ENCODE peak calls at places on chromosomes 4 and X, in five cellular contexts. M is DND-41, C is adipocyte, B is astrocyte, K is IMR-90. S is an unnamed sample.

GRCh38 chr4:93658443-93658842 is 170.1 kb upstream of the ATOH1 start:
- DNase-seq in M (no peak), C (no peak), B (peak; percentile 2), K (peak; percentile 19), S (no peak)

GRCh38 chrX:70254909-70255308 is 5.1 kb downstream of the P2RY4 start:
- DNase-seq in M (no peak), C (no peak), B (no peak), K (no peak), S (peak; percentile 54)

GRCh38 chrX:20743054-20743453 is 476.3 kb upstream of the RPS6KA3 start:
- DNase-seq in M (no peak), C (no peak), B (no peak), K (no peak), S (no peak)

GRCh38 chr4:13481569-13481968 is 2.6 kb downstream of the RAB28 start:
- DNase-seq in M (no peak), C (peak; percentile 66), B (peak; percentile 54), K (peak; percentile 46), S (no peak)

GRCh38 chr4:73897380-73898136 is 28.4 kb downstream of the CXCL1 start:
- DNase-seq in M (no peak), C (peak; percentile 86), B (peak; percentile 63), K (peak; percentile 60), S (no peak)

GRCh38 chrX:22533898-22534297 is 261.2 kb downstream of the CBLL2 start:
- DNase-seq in M (no peak), C (no peak), B (no peak), K (no peak), S (peak; percentile 12)

GRCh38 chr4:39730067-39730466 is 32.1 kb downstream of the UBE2K start:
- DNase-seq in M (no peak), C (no peak), B (peak; percentile 34), K (no peak), S (no peak)

GRCh38 chrX:69021561-69021960 is 143.7 kb downstream of the PJA1 start:
- DNase-seq in M (no peak), C (no peak), B (no peak), K (no peak), S (no peak)

GRCh38 chr4:10032625-10033024 is 11.3 kb upstream of the SLC2A9 start:
- DNase-seq in M (no peak), C (no peak), B (peak; percentile 80), K (peak; percentile 75), S (peak; percentile 13)

GRCh38 chr4:95505149-95505548 is 43.6 kb downstream of the UNC5C start:
- DNase-seq in M (no peak), C (peak; percentile 62), B (peak; percentile 90), K (peak; percentile 55), S (peak; percentile 68)

GRCh38 chrX:101485212-101486064 is at the start of gene ARMCX4:
- DNase-seq in M (no peak), C (peak; percentile 66), B (peak; percentile 61), K (peak; percentile 62), S (no peak)

GRCh38 chr4:2786152-2786671 is 6.7 kb upstream of the SH3BP2 start:
- DNase-seq in M (no peak), C (no peak), B (no peak), K (no peak), S (no peak)

GRCh38 chrX:50813843-50814661 is at the start of gene SHROOM4:
- DNase-seq in M (no peak), C (peak; percentile 76), B (peak; percentile 69), K (peak; percentile 58), S (no peak)

GRCh38 chrX:25968920-25969319 is 169.2 kb upstream of the MAGEB18 start:
- DNase-seq in M (no peak), C (no peak), B (no peak), K (no peak), S (no peak)

GRCh38 chr4:150875367-150875766 is 139.7 kb downstream of the LRBA start:
- DNase-seq in M (no peak), C (no peak), B (no peak), K (no peak), S (no peak)

GRCh38 chrX:16836371-16836770 is 33.8 kb downstream of the RBBP7 start:
- DNase-seq in M (no peak), C (no peak), B (peak; percentile 17), K (peak; percentile 13), S (no peak)

GRCh38 chrX:54473993-54474859 is 21.8 kb downstream of the FGD1 start:
- DNase-seq in M (no peak), C (no peak), B (no peak), K (no peak), S (no peak)

GRCh38 chr4:120857312-120857711 is 65.2 kb downstream of the PRDM5 start:
- DNase-seq in M (no peak), C (peak; percentile 70), B (peak; percentile 32), K (peak; percentile 52), S (no peak)

GRCh38 chrX:154696328-154697045 is 43.1 kb upstream of the CTAG2 start:
- DNase-seq in M (no peak), C (peak; percentile 62), B (peak; percentile 62), K (peak; percentile 84), S (no peak)

GRCh38 chr4:108165601-108166000 is 3.1 kb downstream of the LEF1 start:
- DNase-seq in M (peak; percentile 43), C (no peak), B (no peak), K (no peak), S (no peak)
- H3K9ac ChIP-seq in M (peak overlapping the region; percentile 95), C (no peak overlapping the region), B (no peak overlapping the region), K (no peak overlapping the region), S (no peak overlapping the region)

DNA sequence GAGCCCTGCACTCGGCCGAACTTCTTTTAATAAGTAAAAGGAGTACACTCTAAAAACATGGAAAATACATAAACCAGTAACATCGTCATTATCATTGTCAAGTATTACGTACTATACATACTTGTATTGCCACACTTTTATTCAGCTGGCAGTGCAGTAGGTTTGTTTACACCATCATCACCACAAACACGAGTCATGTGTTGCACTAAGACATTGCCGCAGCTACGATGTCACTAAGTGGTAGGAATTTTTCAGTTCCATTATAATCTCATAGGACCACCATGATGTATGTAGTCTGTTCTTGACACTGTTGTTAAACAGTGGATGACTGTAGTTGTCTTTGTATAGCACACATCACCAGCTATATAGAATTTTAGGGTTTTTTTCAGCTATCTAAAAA is 48.0 kb upstream of the TMEM131L start:
- DNase-seq in M (no peak), C (no peak), B (no peak), K (peak; percentile 70), S (no peak)
- H3K9ac ChIP-seq in M (no peak overlapping the region), C (no peak overlapping the region), B (no peak overlapping the region), K (no peak overlapping the region), S (no peak overlapping the region)

DNA sequence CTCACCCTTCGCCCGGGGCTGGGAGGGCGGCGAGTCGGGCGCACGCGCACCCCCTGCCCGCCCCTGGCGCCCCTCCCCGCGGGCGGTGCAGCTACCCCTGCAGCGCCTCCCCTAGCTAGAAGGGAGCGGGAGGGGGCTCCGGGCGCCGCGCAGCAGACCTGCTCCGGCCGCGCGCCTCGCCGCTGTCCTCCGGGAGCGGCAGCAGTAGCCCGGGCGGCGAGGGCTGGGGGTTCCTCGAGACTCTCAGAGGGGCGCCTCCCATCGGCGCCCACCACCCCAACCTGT is at the start of gene NPNT:
- DNase-seq in M (no peak), C (peak; percentile 46), B (no peak), K (no peak), S (no peak)
- H3K9ac ChIP-seq in M (no peak within 1 kb of the TSS), C (no peak within 1 kb of the TSS), B (no peak within 1 kb of the TSS), K (no peak within 1 kb of the TSS), S (peak within 1 kb of the TSS; percentile 61)

DNA sequence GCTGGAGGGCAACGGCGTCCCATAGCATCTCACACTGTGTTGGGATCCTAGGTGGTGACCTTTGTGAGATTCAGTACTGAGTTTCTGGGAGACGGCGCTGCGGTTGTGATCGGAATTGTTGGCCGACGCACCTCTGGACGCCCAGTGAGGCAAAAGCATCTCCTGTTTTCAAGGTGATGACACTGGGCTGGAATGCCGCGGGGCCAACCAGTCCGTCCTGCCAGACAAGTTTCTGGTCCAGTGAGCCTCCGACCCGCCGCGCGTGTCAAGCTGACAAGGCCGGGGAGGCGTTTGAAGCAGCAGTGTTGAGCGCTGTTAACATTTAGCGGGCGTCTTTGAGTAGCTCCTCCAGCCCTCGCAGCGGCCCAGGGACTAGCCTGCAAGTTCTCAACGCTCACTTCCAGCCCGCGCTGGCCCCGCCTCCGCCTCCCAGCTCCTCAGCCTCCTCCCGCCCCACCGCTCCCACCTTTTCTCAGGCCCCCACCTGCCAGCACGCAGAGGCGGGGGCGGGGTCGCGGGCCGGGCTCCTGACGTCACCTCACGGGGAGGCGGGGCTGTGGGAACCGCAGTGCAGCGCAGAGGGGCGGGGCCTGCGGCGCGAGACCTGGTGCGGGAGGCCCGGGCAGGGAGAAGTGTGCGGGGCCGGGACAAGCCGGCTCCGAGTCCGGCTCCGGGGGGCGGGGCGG is 482 bp upstream of the CDS1 start:
- DNase-seq in M (no peak), C (peak; percentile 75), B (peak; percentile 47), K (peak; percentile 22), S (peak; percentile 81)
- H3K9ac ChIP-seq in M (no peak overlapping the region), C (no peak overlapping the region), B (peak overlapping the region; percentile 65), K (no peak overlapping the region), S (peak overlapping the region; percentile 77)

GRCh38 chr4:103074598-103075434 is 1.7 kb downstream of the SLC9B2 start:
- DNase-seq in M (no peak), C (no peak), B (peak; percentile 4), K (peak; percentile 52), S (no peak)
- H3K9ac ChIP-seq in M (peak overlapping the region; percentile 87), C (peak overlapping the region; percentile 88), B (peak overlapping the region; percentile 91), K (no peak overlapping the region), S (peak overlapping the region; percentile 88)

GRCh38 chrX:150361070-150361776 is 1.9 kb upstream of the MAMLD1 start:
- DNase-seq in M (no peak), C (no peak), B (no peak), K (peak; percentile 26), S (no peak)
- H3K9ac ChIP-seq in M (no peak overlapping the region), C (no peak overlapping the region), B (peak overlapping the region; percentile 85), K (no peak overlapping the region), S (no peak overlapping the region)

GRCh38 chr4:174107749-174108354 is 175.6 kb downstream of the FBXO8 start:
- DNase-seq in M (no peak), C (no peak), B (no peak), K (no peak), S (no peak)
- H3K9ac ChIP-seq in M (no peak overlapping the region), C (no peak overlapping the region), B (no peak overlapping the region), K (no peak overlapping the region), S (no peak overlapping the region)

DNA sequence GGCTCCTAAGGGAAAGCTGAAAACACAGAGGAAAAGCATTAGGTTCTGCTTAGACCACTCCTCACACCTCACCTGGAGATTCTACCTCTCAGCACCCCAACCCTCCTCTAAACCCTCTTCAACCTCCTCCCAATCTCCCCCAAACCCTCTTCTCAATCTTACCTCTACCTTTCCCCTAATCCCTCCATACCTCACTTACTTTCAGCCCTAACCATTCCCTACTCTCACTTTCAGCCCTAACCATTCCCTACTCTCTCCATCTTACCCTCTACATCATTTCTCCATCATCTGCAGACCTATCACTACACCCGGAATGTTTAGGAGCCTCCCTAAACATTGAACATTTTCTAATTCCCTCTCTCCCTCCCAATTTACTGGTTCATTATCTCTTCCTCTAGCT is 3.5 kb downstream of the RTL3 start:
- DNase-seq in M (no peak), C (no peak), B (no peak), K (no peak), S (no peak)
- H3K9ac ChIP-seq in M (no peak overlapping the region), C (no peak overlapping the region), B (no peak overlapping the region), K (no peak overlapping the region), S (no peak overlapping the region)

GRCh38 chr4:69860521-69861298 is 765 bp upstream of the SULT1E1 start:
- DNase-seq in M (no peak), C (no peak), B (no peak), K (no peak), S (no peak)
- H3K9ac ChIP-seq in M (no peak overlapping the region), C (no peak overlapping the region), B (no peak overlapping the region), K (no peak overlapping the region), S (no peak overlapping the region)

GRCh38 chr4:1172228-1172851 is at the start of gene SPON2:
- DNase-seq in M (no peak), C (no peak), B (no peak), K (peak; percentile 27), S (no peak)
- H3K9ac ChIP-seq in M (no peak within 1 kb of the TSS), C (peak within 1 kb of the TSS; percentile 89), B (peak within 1 kb of the TSS; percentile 31), K (peak within 1 kb of the TSS; percentile 62), S (no peak within 1 kb of the TSS)